ENCODE peak calls at places on chromosome 2, in seven cellular contexts. V is adrenal gland, Y is suprapubic skin, T is tibial nerve, X is ovary, R is body of pancreas, C is heart left ventricle. Q is an unnamed sample.

GRCh38 chr2:164700390-164700789 is 79.1 kb upstream of the GRB14 start:
- DNase-seq in V (no peak), Y (no peak), T (no peak), X (no peak), R (no peak), C (no peak), Q (no peak)

GRCh38 chr2:183490930-183491329 is 366.7 kb downstream of the NUP35 start:
- DNase-seq in V (peak), Y (no peak), T (no peak), X (no peak), R (no peak), C (peak), Q (no peak)

GRCh38 chr2:28681216-28681981 is 70.2 kb upstream of the PPP1CB start:
- DNase-seq in V (no peak), Y (no peak), T (no peak), X (no peak), R (no peak), C (peak), Q (no peak)

GRCh38 chr2:172704072-172704936 is 31.3 kb upstream of the RAPGEF4 start:
- DNase-seq in V (no peak), Y (no peak), T (no peak), X (no peak), R (no peak), C (no peak), Q (peak)

GRCh38 chr2:190486037-190486623 is 48.4 kb downstream of the NEMP2 start:
- DNase-seq in V (no peak), Y (no peak), T (no peak), X (no peak), R (no peak), C (no peak), Q (no peak)

GRCh38 chr2:48510329-48510728 is 19.6 kb upstream of the STON1 start:
- DNase-seq in V (no peak), Y (no peak), T (no peak), X (no peak), R (no peak), C (no peak), Q (no peak)

GRCh38 chr2:74092236-74092635 is 55.5 kb downstream of the BOLA3 start:
- DNase-seq in V (no peak), Y (no peak), T (no peak), X (no peak), R (no peak), C (no peak), Q (no peak)

GRCh38 chr2:1234731-1235308 is 178.4 kb upstream of the TPO start:
- DNase-seq in V (no peak), Y (no peak), T (no peak), X (no peak), R (no peak), C (no peak), Q (no peak)

GRCh38 chr2:186199029-186199428 is 287.0 kb upstream of the ZC3H15 start:
- DNase-seq in V (no peak), Y (no peak), T (no peak), X (no peak), R (no peak), C (no peak), Q (no peak)

GRCh38 chr2:11430729-11431128 is 35.2 kb downstream of the E2F6 start:
- DNase-seq in V (no peak), Y (no peak), T (no peak), X (no peak), R (no peak), C (no peak), Q (no peak)

GRCh38 chr2:202185816-202186221 is 52.6 kb downstream of the SUMO1 start:
- DNase-seq in V (no peak), Y (no peak), T (no peak), X (no peak), R (no peak), C (no peak), Q (no peak)

GRCh38 chr2:65130440-65131175 is 702 bp upstream of the RAB1A start:
- DNase-seq in V (no peak), Y (no peak), T (no peak), X (no peak), R (no peak), C (no peak), Q (no peak)

GRCh38 chr2:228321019-228321418 is 139.5 kb upstream of the SPHKAP start:
- DNase-seq in V (no peak), Y (no peak), T (no peak), X (no peak), R (no peak), C (no peak), Q (no peak)

GRCh38 chr2:24009680-24010476 is at the start of gene MFSD2B:
- DNase-seq in V (no peak), Y (no peak), T (no peak), X (no peak), R (no peak), C (no peak), Q (peak)

GRCh38 chr2:102094917-102095316 is 47.6 kb upstream of the IL1R1 start:
- DNase-seq in V (peak), Y (no peak), T (no peak), X (no peak), R (no peak), C (no peak), Q (peak)

GRCh38 chr2:238573916-238574315 is 147.2 kb downstream of the ASB1 start:
- DNase-seq in V (no peak), Y (no peak), T (no peak), X (peak), R (peak), C (no peak), Q (no peak)

GRCh38 chr2:5549061-5549601 is 143.1 kb upstream of the SOX11 start:
- DNase-seq in V (no peak), Y (no peak), T (no peak), X (no peak), R (no peak), C (no peak), Q (no peak)

GRCh38 chr2:222837643-222838056 is 23.2 kb upstream of the ACSL3 start:
- DNase-seq in V (no peak), Y (no peak), T (no peak), X (no peak), R (no peak), C (no peak), Q (no peak)

GRCh38 chr2:42124051-42124813 is 44.9 kb upstream of the EML4 start:
- DNase-seq in V (no peak), Y (no peak), T (no peak), X (no peak), R (no peak), C (no peak), Q (no peak)

GRCh38 chr2:130162968-130163367 is 18.1 kb upstream of the CCDC74B start:
- DNase-seq in V (no peak), Y (no peak), T (no peak), X (no peak), R (no peak), C (no peak), Q (no peak)

GRCh38 chr2:120738786-120739771 is 3.4 kb downstream of the GLI2 start:
- DNase-seq in V (peak), Y (no peak), T (no peak), X (peak), R (no peak), C (no peak), Q (no peak)

GRCh38 chr2:69436937-69437750 is at the start of gene NFU1:
- DNase-seq in V (peak), Y (peak), T (peak), X (peak), R (peak), C (peak), Q (peak)

GRCh38 chr2:195318440-195319111 is 338.4 kb upstream of the SLC39A10 start:
- DNase-seq in V (peak), Y (no peak), T (no peak), X (no peak), R (peak), C (no peak), Q (peak)

GRCh38 chr2:138622606-138623005 is 121.0 kb downstream of the SPOPL start:
- DNase-seq in V (no peak), Y (no peak), T (no peak), X (no peak), R (no peak), C (no peak), Q (no peak)

GRCh38 chr2:238484522-238485452 is 58.1 kb downstream of the ASB1 start:
- DNase-seq in V (no peak), Y (no peak), T (no peak), X (no peak), R (no peak), C (no peak), Q (no peak)

GRCh38 chr2:112155331-112156151 is 17.4 kb downstream of the FBLN7 start:
- DNase-seq in V (no peak), Y (no peak), T (no peak), X (no peak), R (no peak), C (no peak), Q (no peak)

GRCh38 chr2:2530334-2530733 is 199.3 kb upstream of the MYT1L start:
- DNase-seq in V (no peak), Y (no peak), T (no peak), X (no peak), R (no peak), C (no peak), Q (no peak)

GRCh38 chr2:109558076-109558882 is 55.5 kb downstream of the SEPTIN10 start:
- DNase-seq in V (no peak), Y (no peak), T (no peak), X (no peak), R (peak), C (no peak), Q (peak)

GRCh38 chr2:126389446-126389845 is 266.5 kb upstream of the GYPC start:
- DNase-seq in V (no peak), Y (no peak), T (no peak), X (no peak), R (no peak), C (no peak), Q (no peak)

GRCh38 chr2:132438650-132439030 is 22.0 kb downstream of the GPR39 start:
- DNase-seq in V (no peak), Y (no peak), T (no peak), X (no peak), R (no peak), C (no peak), Q (no peak)

GRCh38 chr2:1091895-1092585 is 141.4 kb downstream of the SNTG2 start:
- DNase-seq in V (no peak), Y (no peak), T (no peak), X (no peak), R (no peak), C (no peak), Q (no peak)

GRCh38 chr2:188369365-188369764 is 77.7 kb downstream of the GULP1 start:
- DNase-seq in V (peak), Y (no peak), T (no peak), X (no peak), R (peak), C (peak), Q (peak)

GRCh38 chr2:176178271-176178806 is 10.1 kb upstream of the HOXD1 start:
- DNase-seq in V (no peak), Y (no peak), T (no peak), X (peak), R (no peak), C (no peak), Q (no peak)

GRCh38 chr2:46778516-46778915 is 137.1 kb downstream of the MCFD2 start:
- DNase-seq in V (no peak), Y (no peak), T (no peak), X (no peak), R (no peak), C (no peak), Q (no peak)

GRCh38 chr2:42196403-42197267 is 27.5 kb downstream of the EML4 start:
- DNase-seq in V (peak), Y (no peak), T (no peak), X (no peak), R (peak), C (peak), Q (peak)

GRCh38 chr2:96251721-96252292 is 14.0 kb downstream of the TMEM127 start:
- DNase-seq in V (peak), Y (no peak), T (no peak), X (no peak), R (peak), C (peak), Q (peak)

GRCh38 chr2:159612255-159612901 is 4.0 kb downstream of the BAZ2B start:
- DNase-seq in V (no peak), Y (no peak), T (no peak), X (no peak), R (no peak), C (no peak), Q (peak)

GRCh38 chr2:44777542-44777941 is 164.0 kb upstream of the SIX3 start:
- DNase-seq in V (no peak), Y (no peak), T (no peak), X (no peak), R (no peak), C (no peak), Q (no peak)

DNA sequence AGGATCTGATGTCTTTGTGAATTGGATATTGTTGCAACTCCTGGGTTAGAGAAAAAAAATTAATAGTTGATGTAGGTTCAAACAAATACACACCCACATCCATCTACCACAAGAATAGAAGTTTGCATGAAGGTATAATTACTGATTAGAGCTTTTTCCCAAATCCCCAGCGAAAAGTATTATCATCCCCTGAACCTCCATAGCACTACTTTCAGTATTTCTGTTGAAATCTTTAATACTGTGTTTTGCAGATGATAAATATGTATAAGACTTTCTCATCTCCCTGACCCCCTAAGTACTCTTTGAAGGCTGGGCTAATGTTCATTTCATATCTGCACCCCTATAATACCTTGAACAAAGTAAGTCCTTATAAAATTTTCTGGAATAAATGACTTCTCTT is 6.4 kb downstream of the FN1 start:
- DNase-seq in V (no peak), Y (no peak), T (no peak), X (no peak), R (no peak), C (no peak), Q (no peak)
- TF ChIP-seq POLR2A in V (no peak), Y (no peak), T (no peak), X (no peak), R (no peak), C (no peak), Q (no peak)

GRCh38 chr2:236984046-236984445 is 101.6 kb upstream of the COPS8 start:
- DNase-seq in V (no peak), Y (no peak), T (no peak), X (no peak), R (no peak), C (no peak), Q (no peak)
- TF ChIP-seq POLR2A in V (no peak), Y (no peak), T (no peak), X (no peak), R (no peak), C (no peak), Q (no peak)

DNA sequence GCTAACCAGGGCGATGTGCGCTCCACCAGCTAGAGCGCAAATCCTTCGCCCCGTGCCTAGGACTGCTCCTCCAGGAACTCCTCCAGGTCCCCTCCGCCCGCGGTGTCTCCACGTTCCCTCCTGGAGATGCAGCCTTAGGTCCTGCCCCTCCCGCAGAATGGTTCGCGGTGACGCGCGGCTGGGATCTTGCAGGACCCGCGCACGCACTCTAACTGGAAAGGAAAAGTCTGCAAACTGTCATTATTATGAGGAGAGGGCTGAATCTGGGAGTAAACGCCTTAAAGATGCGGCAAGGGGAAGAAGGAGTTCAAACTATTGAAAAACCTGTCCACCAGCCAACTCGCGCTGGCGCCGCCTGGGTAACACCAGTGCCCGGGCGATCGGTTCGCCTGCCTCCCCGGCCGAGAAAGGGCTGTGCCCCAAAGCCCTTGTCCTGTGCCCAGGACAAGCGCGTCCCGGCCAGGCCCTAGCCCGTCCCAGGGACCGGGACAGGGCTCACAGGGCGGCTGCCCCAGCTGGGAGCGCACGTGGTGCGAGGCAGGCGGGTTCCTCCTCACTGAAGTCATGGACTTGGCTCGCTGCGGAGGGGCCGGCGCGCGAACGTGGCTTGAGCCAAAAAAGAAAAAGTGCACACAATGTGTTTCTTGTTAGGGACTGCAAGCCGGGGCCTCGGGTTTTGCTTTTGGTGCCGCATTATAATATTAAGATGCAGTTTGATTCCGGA is 5.5 kb upstream of the ID2 start:
- DNase-seq in V (peak), Y (peak), T (peak), X (peak), R (peak), C (peak), Q (peak)
- TF ChIP-seq POLR2A in V (no peak), Y (no peak), T (peak), X (no peak), R (peak), C (no peak), Q (peak)

DNA sequence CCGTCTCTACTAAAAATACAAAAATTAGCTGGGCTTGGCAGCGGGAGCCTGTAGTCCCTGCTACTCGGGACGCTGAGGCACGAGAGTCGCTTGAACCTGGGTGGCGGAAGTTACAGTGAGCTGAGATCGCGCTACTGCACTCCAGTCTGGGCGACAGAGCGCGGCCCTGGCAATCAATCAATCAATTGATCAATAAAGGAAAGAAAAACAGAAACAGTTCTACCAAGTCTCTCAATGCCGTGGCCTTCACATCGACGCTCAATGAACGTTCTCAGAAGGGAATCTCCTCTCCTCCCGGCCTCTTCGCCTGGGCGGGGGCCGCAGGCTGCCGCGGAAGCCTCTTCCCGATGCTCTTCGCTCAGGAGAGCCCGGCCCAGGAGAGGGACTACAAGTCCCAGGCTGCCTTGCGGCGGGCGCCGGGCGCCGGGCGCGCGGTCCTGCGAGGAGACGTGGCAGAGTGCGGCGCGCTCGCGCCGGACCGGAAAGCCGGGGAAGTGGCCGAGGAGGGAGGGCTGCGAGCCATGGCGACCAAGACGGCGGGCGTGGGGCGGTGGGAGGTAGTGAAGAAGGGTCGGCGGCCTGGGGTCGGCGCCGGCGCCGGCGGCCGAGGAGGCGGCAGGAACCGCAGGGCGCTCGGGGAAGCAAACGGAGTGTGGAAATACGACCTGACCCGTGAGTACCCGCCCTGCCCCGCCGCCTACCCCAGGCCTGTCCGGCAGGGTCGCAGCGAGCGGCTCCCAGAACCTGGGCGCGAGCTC is at the start of gene TMEM214:
- DNase-seq in V (peak), Y (peak), T (peak), X (peak), R (peak), C (peak), Q (peak)
- TF ChIP-seq POLR2A in V (peak), Y (peak), T (peak), X (peak), R (peak), C (no peak), Q (peak)

DNA sequence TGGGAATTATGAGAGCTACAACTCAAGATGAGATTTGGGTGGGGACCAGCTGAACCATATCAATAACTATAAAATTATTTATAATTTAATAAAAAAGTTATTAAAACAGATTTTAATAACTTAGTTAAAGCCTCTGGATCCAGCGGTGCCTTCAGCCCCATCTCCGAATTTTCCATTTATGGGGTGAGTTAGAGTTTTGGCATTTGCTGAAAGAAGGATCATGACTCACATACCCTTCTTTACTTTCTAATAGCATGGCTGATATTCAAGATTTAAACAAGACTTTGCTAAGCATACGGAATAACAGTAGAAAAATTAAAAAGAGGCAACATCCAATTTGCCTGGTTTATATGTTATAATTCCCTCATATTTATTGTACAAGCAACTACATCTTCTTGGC is 94.5 kb downstream of the RDH14 start:
- DNase-seq in V (no peak), Y (no peak), T (no peak), X (no peak), R (no peak), C (no peak), Q (no peak)
- TF ChIP-seq POLR2A in V (no peak), Y (no peak), T (no peak), X (no peak), R (no peak), C (no peak), Q (no peak)

GRCh38 chr2:38323623-38324022 is 53.5 kb downstream of the ATL2 start:
- DNase-seq in V (peak), Y (no peak), T (no peak), X (no peak), R (no peak), C (no peak), Q (peak)
- TF ChIP-seq POLR2A in V (no peak), Y (no peak), T (no peak), X (no peak), R (no peak), C (no peak), Q (no peak)

DNA sequence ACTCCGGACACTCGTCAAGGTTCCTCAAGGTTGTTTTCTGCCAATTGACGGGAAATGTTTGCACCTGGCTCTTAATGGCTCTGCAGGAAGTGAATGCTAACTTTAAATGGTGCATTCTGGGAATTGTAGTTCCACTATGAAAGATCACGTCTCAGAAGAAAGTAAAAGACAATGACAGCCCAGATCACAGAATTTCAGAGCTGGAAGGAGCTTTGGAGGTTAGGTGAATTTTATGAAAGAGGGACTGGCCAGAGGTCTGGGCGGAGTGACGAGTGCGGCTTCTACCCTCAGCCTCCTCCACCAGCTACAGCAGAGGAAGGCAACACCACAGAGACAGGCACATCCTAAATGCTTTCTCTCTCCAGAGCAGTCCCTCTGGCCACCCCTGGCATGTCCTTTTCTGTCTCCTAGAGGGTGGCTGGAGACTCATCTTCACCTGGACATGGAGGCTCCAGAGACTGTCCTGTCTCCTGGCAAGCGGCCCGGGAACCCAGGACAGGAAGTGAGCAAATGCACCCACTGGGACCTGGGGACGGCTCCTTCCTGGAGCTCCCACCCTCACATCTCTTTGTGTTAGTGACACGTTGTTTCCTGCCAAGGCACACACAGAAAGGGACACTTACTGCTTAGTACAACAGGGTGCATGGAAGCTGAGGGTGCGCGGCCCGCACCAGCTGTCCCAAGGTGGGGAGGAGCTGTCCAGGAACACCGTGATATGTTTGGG is 19.4 kb downstream of the THAP4 start:
- DNase-seq in V (peak), Y (no peak), T (no peak), X (no peak), R (no peak), C (peak), Q (no peak)
- TF ChIP-seq POLR2A in V (no peak), Y (no peak), T (no peak), X (no peak), R (no peak), C (no peak), Q (no peak)

GRCh38 chr2:21030983-21031968 is 12.6 kb downstream of the APOB start:
- DNase-seq in V (no peak), Y (no peak), T (no peak), X (no peak), R (no peak), C (no peak), Q (no peak)
- TF ChIP-seq POLR2A in V (no peak), Y (no peak), T (no peak), X (no peak), R (no peak), C (no peak), Q (no peak)

Q was measured in erythroblast.